ENCODE peak calls at places on chromosome 3, in six cellular contexts. O, Q, L, P, G and A are unnamed samples.
A peak's percentile ranks its signal among the peaks of the same experiment; 100 is the strongest.

GRCh38 chr3:135125171-135125801 is 330.2 kb downstream of the EPHB1 start:
- DNase-seq in O (no peak), Q (no peak), L (no peak), P (no peak), G (peak; percentile 27), A (peak; percentile 7)

GRCh38 chr3:23659274-23659673 is 146.5 kb upstream of the UBE2E1 start:
- DNase-seq in O (no peak), Q (no peak), L (no peak), P (no peak), G (peak; percentile 69), A (no peak)

GRCh38 chr3:127200086-127200691 is 7.3 kb downstream of the PRR23E start:
- DNase-seq in O (peak; percentile 44), Q (no peak), L (no peak), P (no peak), G (no peak), A (no peak)

GRCh38 chr3:28791713-28792255 is 443.2 kb upstream of the AZI2 start:
- DNase-seq in O (no peak), Q (no peak), L (no peak), P (no peak), G (peak; percentile 38), A (no peak)

GRCh38 chr3:48187579-48188265 is 495 bp downstream of the CDC25A start:
- DNase-seq in O (peak; percentile 68), Q (peak; percentile 44), L (peak; percentile 39), P (no peak), G (no peak), A (no peak)

GRCh38 chr3:37400355-37400754 is 226.0 kb upstream of the LRRFIP2 start:
- DNase-seq in O (no peak), Q (no peak), L (no peak), P (no peak), G (no peak), A (no peak)

GRCh38 chr3:111582114-111582461 is 13.1 kb downstream of the ZBED2 start:
- DNase-seq in O (no peak), Q (no peak), L (peak; percentile 87), P (peak; percentile 68), G (no peak), A (peak; percentile 88)

GRCh38 chr3:30747771-30748281 is 141.4 kb downstream of the TGFBR2 start:
- DNase-seq in O (no peak), Q (no peak), L (peak; percentile 9), P (peak; percentile 28), G (no peak), A (no peak)

GRCh38 chr3:184042617-184043016 is 10.2 kb upstream of the HTR3C start:
- DNase-seq in O (no peak), Q (no peak), L (no peak), P (no peak), G (no peak), A (no peak)

DNA sequence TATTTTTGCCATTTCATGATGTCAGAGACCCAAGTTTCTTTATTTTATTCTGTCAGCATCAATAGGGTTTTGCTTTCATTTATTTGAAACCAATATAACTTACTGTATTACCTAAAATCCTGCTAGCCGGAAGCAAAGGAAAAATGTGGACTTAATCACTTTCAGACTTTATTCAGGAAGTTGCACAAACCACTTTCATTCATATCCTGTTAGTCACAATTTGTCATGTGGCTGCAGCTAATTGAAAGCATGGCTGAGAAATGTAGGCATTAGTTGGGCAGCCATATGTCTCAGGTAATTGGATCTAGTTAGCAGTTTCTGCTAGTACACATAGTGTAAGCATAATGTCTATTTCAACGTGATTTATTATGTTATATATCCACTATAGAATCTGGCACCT is 462.3 kb upstream of the SGO1 start:
- DNase-seq in O (no peak), Q (no peak), L (peak; percentile 29), P (peak; percentile 87), G (no peak), A (no peak)
- H3K4me3 ChIP-seq in O (no peak overlapping the region), Q (no peak overlapping the region), L (no peak overlapping the region), P (no peak overlapping the region), G (no peak overlapping the region), A (no peak overlapping the region)

GRCh38 chr3:8893001-8893400 is 70.3 kb downstream of the RAD18 start:
- DNase-seq in O (no peak), Q (no peak), L (no peak), P (no peak), G (no peak), A (no peak)

GRCh38 chr3:8887435-8888295 is 75.6 kb downstream of the RAD18 start:
- DNase-seq in O (no peak), Q (no peak), L (no peak), P (no peak), G (no peak), A (no peak)

GRCh38 chr3:8888296-8888915 is 74.9 kb downstream of the RAD18 start:
- DNase-seq in O (no peak), Q (no peak), L (no peak), P (peak; percentile 83), G (no peak), A (no peak)

GRCh38 chr3:8891774-8892173 is 71.5 kb downstream of the RAD18 start:
- DNase-seq in O (no peak), Q (no peak), L (no peak), P (peak; percentile 40), G (no peak), A (no peak)

DNA sequence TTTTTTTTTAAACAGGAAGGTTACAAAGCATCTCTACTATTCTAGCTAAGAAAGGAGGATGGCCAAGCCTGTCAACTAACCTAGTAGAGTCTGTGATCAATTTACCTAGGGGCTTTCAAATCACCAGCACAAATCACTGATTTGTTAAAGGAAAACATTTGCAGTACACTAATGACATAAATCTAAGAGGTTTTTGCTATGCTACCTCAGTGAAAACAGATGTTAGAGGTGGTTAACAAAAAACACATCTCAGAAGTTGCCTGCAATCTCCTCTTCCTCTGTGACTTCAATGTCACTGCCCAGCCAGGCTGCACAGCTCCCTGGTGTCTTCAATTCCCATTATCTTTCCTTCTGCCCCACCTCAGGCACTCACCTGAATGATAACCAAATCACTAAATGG is 71.9 kb downstream of the RAD18 start:
- DNase-seq in O (no peak), Q (no peak), L (no peak), P (no peak), G (no peak), A (no peak)
- H3K4me3 ChIP-seq in O (no peak overlapping the region), Q (no peak overlapping the region), L (no peak overlapping the region), P (no peak overlapping the region), G (no peak overlapping the region), A (no peak overlapping the region)

DNA sequence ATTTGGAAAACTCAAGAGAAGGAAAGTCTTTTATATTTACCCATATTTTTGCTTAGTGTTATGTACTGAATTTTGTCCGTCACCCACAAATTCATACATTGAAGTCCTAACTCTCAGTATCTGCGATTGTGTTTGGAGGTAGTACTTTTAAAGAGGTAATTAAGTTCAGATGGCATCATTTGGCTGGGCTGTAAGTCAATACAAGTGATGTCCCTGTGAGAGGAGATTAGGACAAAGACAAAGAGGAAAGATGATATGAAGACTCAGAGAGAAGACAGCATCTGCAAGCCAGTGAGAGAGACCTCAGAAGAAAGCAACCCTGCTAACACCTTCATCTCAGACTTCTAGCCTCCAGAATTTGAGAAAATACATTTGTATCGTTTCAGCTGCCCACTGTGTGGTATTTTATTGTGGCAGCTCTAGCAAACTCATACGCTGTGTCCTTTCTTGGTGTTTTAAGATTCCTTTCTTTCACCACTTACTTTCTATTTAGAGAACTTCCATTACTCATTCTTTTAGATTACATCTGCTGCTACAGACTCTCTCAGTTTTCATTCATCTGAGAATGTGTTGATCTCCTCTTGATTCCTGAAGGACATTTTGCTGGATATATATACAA is 17.0 kb downstream of the LRCH3 start:
- DNase-seq in O (no peak), Q (no peak), L (no peak), P (no peak), G (no peak), A (no peak)
- H3K4me3 ChIP-seq in O (no peak overlapping the region), Q (no peak overlapping the region), L (no peak overlapping the region), P (no peak overlapping the region), G (no peak overlapping the region), A (no peak overlapping the region)

DNA sequence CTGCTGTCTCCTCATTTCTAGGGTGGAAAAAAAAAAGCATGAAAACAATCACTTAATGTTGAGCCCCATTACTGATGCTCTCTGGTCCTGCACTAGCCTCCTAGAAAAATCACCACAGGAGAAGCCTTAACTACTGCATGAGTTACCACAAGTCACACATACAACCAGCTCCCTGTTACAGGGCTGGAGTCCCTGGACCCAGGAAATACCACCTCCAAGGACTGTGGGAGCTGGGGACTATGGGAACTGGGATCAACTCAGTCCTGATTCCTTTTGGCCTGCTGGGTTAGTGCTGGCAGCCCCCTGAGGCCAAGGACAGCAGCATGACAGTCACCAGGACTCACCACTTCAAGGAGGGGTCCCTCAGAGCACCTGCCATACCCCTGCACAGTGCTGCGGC is 534 bp downstream of the NR1I2 start:
- DNase-seq in O (no peak), Q (no peak), L (no peak), P (no peak), G (no peak), A (no peak)
- H3K4me3 ChIP-seq in O (no peak overlapping the region), Q (no peak overlapping the region), L (no peak overlapping the region), P (no peak overlapping the region), G (no peak overlapping the region), A (no peak overlapping the region)